ENCODE peak calls at places on chromosomes 11 and 22, in six cellular contexts. X, I, O, P, R and U are unnamed samples.

GRCh38 chr11:61963016-61963281 is 4.5 kb downstream of the FTH1 start:
- DNase-seq in P (no peak), X (no peak), I (no peak), O (no peak), R (no peak), U (no peak)

GRCh38 chr11:26204839-26205238 is 127.1 kb upstream of the ANO3 start:
- DNase-seq in I (no peak), O (no peak), X (no peak), R (no peak), P (no peak), U (no peak)

GRCh38 chr11:17476317-17477083 is at the start of gene ABCC8:
- DNase-seq in X (peak), R (no peak), O (no peak), P (no peak), I (peak), U (no peak)

GRCh38 chr11:77658213-77659013 is 20.8 kb upstream of the CLNS1A start:
- DNase-seq in R (no peak), X (no peak), P (no peak), O (no peak), I (no peak), U (no peak)

GRCh38 chr22:50269573-50270301 is 443 bp downstream of the MAPK11 start:
- DNase-seq in R (no peak), X (no peak), I (peak), P (no peak), O (no peak), U (no peak)

GRCh38 chr11:48105096-48105990 is 111.3 kb upstream of the OR4B1 start:
- DNase-seq in X (no peak), O (no peak), R (no peak), P (no peak), I (no peak), U (no peak)

GRCh38 chr11:108975641-108976071 is 310.8 kb downstream of the DDX10 start:
- DNase-seq in P (no peak), R (no peak), I (no peak), X (no peak), O (no peak), U (no peak)

GRCh38 chr11:6411594-6412031 is 7.3 kb downstream of the APBB1 start:
- DNase-seq in I (no peak), O (no peak), P (no peak), X (no peak), R (no peak), U (no peak)

GRCh38 chr22:30196141-30196866 is 50.3 kb downstream of the LIF start:
- DNase-seq in X (peak), O (peak), P (peak), R (no peak), I (no peak), U (no peak)

GRCh38 chr22:50717709-50718351 is 20.2 kb upstream of the ACR start:
- DNase-seq in R (no peak), I (no peak), X (no peak), P (no peak), O (no peak), U (no peak)

GRCh38 chr11:64060263-64060860 is 24.6 kb downstream of the FLRT1 start:
- DNase-seq in I (no peak), X (peak), O (no peak), P (no peak), R (no peak), U (no peak)

GRCh38 chr22:43652845-43653244 is 159.3 kb downstream of the EFCAB6 start:
- DNase-seq in R (no peak), P (no peak), I (no peak), X (no peak), O (no peak), U (no peak)

GRCh38 chr11:133897331-133897650 is 52.0 kb upstream of the SPATA19 start:
- DNase-seq in I (no peak), X (peak), R (no peak), O (no peak), P (no peak), U (no peak)

GRCh38 chr11:7098235-7098832 is 9.5 kb downstream of the RBMXL2 start:
- DNase-seq in P (peak), X (no peak), I (peak), R (peak), O (peak), U (no peak)

GRCh38 chr22:41146573-41146972 is 54.2 kb downstream of the EP300 start:
- DNase-seq in P (no peak), R (no peak), I (no peak), X (no peak), O (no peak), U (no peak)

GRCh38 chr11:9672288-9672916 is 8.5 kb downstream of the SWAP70 start:
- DNase-seq in P (no peak), O (no peak), I (no peak), X (no peak), R (no peak), U (no peak)

DNA sequence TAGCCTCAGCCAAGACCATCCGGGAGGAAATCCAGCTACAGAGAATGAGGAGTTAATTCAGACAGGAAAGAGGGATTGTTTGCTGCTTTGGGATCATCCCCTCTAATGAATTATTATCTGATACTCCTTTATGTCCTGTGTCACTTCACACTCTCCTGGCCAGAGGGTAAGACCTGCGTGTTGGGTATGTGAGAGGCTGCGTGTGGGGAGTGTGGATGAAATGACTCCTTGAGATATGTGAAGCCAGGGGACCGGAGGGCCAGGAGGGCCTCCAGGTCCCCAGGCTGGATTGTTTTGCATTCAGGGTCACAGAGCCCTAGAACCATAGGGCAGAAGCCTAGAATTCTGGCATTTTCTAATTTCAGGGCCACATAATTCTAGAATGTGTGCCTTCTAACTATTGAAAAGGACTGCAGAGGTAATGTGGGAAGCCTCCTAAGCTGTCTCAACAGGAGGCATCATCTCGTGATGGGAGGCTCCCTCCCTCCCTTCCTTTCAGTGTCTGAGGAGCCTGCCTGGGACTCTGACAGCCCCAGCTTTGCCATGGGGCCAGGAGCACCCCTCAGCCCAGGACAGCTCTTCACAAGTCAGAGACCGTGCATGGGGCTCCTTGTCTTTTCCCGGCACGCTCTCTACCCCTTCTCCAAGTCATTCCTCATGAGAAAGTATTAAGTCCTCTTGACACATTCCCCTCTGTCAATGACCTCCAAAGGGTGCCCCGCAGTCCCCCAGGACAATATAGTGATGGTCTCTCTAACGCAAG is 3.7 kb downstream of the TPBGL start:
- DNase-seq in R (no peak), P (no peak), I (peak), O (no peak), X (no peak), U (no peak)
- TF ChIP-seq TAF1 in R (no peak), P (no peak), I (no peak), O (no peak), X (no peak), U (no peak)

DNA sequence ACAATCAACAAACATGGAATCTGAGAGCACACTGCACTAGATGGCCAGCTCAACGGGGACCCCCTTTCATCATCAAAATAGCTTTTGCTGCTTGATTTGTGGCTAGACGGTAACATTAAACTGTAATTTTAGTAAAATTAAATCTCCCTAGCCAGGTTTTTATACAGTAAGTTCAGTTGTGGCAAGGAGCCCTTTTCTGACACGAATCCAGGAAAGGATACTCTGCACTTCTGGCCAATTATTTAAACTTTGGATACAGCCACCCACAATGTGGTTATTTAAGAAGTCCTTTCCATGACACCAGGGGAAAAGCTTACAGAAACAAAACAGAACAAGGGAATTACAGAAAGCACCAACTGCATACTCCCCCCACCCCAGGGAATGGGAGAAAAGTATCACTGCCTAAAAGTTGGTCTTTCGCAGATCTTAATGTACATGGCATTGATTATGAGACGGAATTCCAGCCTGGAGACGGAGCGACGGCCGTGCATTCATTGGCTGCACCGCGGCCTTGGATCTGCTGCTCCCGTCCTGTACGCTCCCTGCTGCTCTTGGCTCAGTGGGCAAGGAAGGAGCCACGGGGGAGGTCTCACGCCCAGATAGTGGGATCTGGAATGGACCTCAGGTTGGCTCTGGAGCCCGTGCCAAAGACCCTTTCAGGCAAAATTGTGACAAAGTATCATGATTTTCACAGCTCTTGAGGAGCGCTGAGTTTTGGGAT is 19.8 kb upstream of the PISD start:
- DNase-seq in R (no peak), X (no peak), P (no peak), I (no peak), O (no peak), U (no peak)
- TF ChIP-seq TAF1 in R (no peak), X (no peak), P (no peak), I (no peak), O (no peak), U (no peak)

DNA sequence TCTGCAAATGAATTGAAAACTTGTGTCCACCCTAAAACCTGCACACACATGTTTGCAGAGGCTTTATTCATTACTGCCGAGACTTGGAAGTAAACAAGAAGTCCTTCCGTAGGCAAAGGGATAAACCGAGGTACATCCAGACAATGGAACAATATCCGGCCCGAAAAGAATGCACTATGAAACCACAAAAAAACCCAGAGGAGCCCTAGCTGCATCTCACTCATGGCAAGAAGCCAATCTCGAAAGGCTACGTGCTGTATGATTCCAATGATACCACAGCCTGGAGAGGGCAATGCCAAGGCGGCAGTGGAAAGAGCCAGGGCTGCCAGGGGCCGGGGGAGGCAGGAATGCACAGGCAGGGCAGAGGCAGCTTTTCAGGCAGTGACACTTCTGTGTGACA is 3.2 kb upstream of the MRPL23 start:
- DNase-seq in R (no peak), O (no peak), X (peak), P (no peak), I (no peak), U (no peak)
- TF ChIP-seq TAF1 in R (no peak), O (no peak), X (no peak), P (no peak), I (no peak), U (no peak)

GRCh38 chr11:100550910-100551309 is 136.2 kb upstream of the ARHGAP42 start:
- DNase-seq in I (no peak), X (no peak), P (no peak), O (no peak), R (no peak), U (no peak)
- TF ChIP-seq TAF1 in I (no peak), X (no peak), P (no peak), O (no peak), R (no peak), U (no peak)

GRCh38 chr22:45240137-45240809 is 421 bp downstream of the KIAA0930 start:
- DNase-seq in P (no peak), O (no peak), R (no peak), X (peak), I (peak), U (no peak)
- TF ChIP-seq TAF1 in P (no peak), O (peak), R (no peak), X (no peak), I (no peak), U (no peak)

GRCh38 chr11:85029964-85030363 is 597.2 kb downstream of the DLG2 start:
- DNase-seq in X (no peak), I (no peak), O (no peak), P (peak), R (no peak), U (no peak)
- TF ChIP-seq TAF1 in X (no peak), I (no peak), O (no peak), P (no peak), R (no peak), U (no peak)

GRCh38 chr11:65440831-65441499 is 18.4 kb downstream of the NEAT1 start:
- DNase-seq in I (no peak), R (no peak), P (no peak), X (no peak), O (peak), U (no peak)

GRCh38 chr11:65437436-65438227 is 15.0 kb downstream of the NEAT1 start:
- DNase-seq in R (no peak), X (peak), I (no peak), O (no peak), P (no peak), U (no peak)

GRCh38 chr11:65436412-65437032 is 13.9 kb downstream of the NEAT1 start:
- DNase-seq in R (no peak), O (no peak), I (no peak), X (no peak), P (no peak), U (no peak)

GRCh38 chr11:65439331-65440181 is 17.0 kb downstream of the NEAT1 start:
- DNase-seq in O (no peak), R (no peak), I (no peak), P (no peak), X (no peak), U (no peak)

DNA sequence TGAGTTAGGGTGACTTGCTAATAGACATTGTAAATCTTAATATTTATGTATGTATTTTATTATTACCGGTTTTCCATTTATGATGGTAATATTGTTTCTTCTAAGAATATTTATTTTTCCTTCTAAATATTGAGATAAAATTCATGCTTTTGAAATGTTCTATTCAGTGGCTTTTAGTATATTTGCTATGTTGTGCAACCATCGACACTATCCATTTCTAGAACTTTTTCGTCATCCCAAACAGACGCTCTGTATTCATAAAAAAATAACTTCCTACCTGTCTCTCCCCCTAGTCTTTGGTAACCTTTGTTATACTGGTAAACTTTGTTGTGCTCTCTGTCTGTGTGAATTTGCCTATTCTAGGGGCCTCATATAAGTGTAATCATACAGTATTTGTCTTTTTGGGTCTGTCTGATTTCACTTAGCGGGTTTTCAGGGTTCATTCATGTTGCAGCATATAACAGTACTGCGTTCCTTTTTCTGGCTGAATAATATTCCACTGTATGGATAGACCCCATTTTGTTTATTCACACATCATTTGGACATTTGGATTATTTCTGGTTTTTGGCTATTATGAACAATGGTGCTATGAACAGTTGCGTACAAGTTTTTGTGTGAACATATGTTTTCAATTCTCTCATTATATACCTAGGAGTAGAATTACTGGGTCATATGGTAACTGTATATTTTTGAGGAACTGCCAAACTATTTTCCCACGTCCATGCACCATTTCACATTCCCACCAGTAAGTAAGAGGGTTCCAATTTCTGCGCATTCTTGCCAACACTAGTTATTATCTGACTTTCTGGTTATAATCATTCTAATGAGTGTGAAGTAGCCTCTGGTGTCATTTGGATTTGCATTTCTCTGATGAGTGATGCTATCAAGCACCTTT is 15.9 kb downstream of the NEAT1 start:
- DNase-seq in I (no peak), P (no peak), R (no peak), O (no peak), X (no peak), U (no peak)
- TF ChIP-seq TAF1 in I (no peak), P (no peak), R (no peak), O (no peak), X (no peak), U (no peak)